ENCODE peak calls at places on chromosome 13, in four cellular contexts. X is amniotic stem cell, Z is breast epithelium, R is non-pigmented ciliary epithelial cell. P is an unnamed sample.
A peak's percentile ranks its signal among the peaks of the same experiment; 100 is the strongest.

GRCh38 chr13:44257806-44258205 is 115.8 kb upstream of the SERP2 start:
- DNase-seq in X (no peak), Z (no peak), R (no peak), P (no peak)

GRCh38 chr13:20350819-20351218 is 118.7 kb upstream of the GJB6 start:
- DNase-seq in X (no peak), Z (no peak), R (no peak), P (peak; percentile 61)

GRCh38 chr13:45879666-45880065 is 28.1 kb upstream of the SIAH3 start:
- DNase-seq in X (no peak), Z (peak; percentile 84), R (no peak), P (no peak)

GRCh38 chr13:92974905-92975429 is 251.6 kb upstream of the GPC6 start:
- DNase-seq in X (no peak), Z (no peak), R (no peak), P (no peak)

GRCh38 chr13:96086736-96087135 is 3.2 kb upstream of the HS6ST3 start:
- DNase-seq in X (no peak), Z (no peak), R (no peak), P (no peak)

GRCh38 chr13:51269039-51269438 is 46.8 kb downstream of the FAM124A start:
- DNase-seq in X (no peak), Z (no peak), R (peak; percentile 45), P (no peak)

GRCh38 chr13:98143157-98143553 is 261 bp downstream of the FARP1 start:
- DNase-seq in X (no peak), Z (no peak), R (no peak), P (peak; percentile 49)

GRCh38 chr13:85261757-85262346 is 537.4 kb downstream of the SLITRK6 start:
- DNase-seq in X (peak; percentile 4), Z (no peak), R (no peak), P (no peak)

GRCh38 chr13:37868691-37869505 is 674 bp downstream of the TRPC4 start:
- DNase-seq in X (no peak), Z (no peak), R (no peak), P (no peak)

GRCh38 chr13:110268061-110268460 is 38.9 kb downstream of the COL4A1 start:
- DNase-seq in X (no peak), Z (no peak), R (no peak), P (peak; percentile 38)

GRCh38 chr13:94433055-94433947 is 46.2 kb downstream of the DCT start:
- DNase-seq in X (no peak), Z (no peak), R (no peak), P (no peak)

GRCh38 chr13:23445794-23446193 is 12.3 kb upstream of the SACS start:
- DNase-seq in X (no peak), Z (no peak), R (no peak), P (no peak)

GRCh38 chr13:101307181-101307701 is 109.1 kb downstream of the NALCN start:
- DNase-seq in X (peak; percentile 17), Z (no peak), R (peak; percentile 94), P (no peak)

GRCh38 chr13:73607489-73608156 is 526.6 kb downstream of the KLF12 start:
- DNase-seq in X (no peak), Z (no peak), R (no peak), P (no peak)

GRCh38 chr13:80871481-80871880 is 530.6 kb upstream of the SPRY2 start:
- DNase-seq in X (no peak), Z (no peak), R (peak; percentile 43), P (no peak)

GRCh38 chr13:20219585-20219984 is 12.5 kb downstream of the GJB6 start:
- DNase-seq in X (no peak), Z (no peak), R (no peak), P (no peak)

GRCh38 chr13:42981317-42981716 is 10.7 kb downstream of the EPSTI1 start:
- DNase-seq in X (no peak), Z (no peak), R (no peak), P (no peak)

GRCh38 chr13:31930901-31931522 is 100.6 kb upstream of the FRY start:
- DNase-seq in X (no peak), Z (no peak), R (no peak), P (no peak)

GRCh38 chr13:113291997-113292862 is 4.8 kb upstream of the LAMP1 start:
- DNase-seq in X (no peak), Z (no peak), R (no peak), P (peak; percentile 59)